ENCODE peak calls at places on chromosomes 11 and 22, in five cellular contexts. R is cardiac fibroblast, S is pancreas, N is brain microvascular endothelial cell, E is coronary artery. U is an unnamed sample.

GRCh38 chr11:85109141-85109540 is 518.0 kb downstream of the DLG2 start:
- DNase-seq in R (no peak), S (no peak), N (no peak), E (no peak), U (no peak)

GRCh38 chr11:2708757-2709281 is 9.0 kb upstream of the KCNQ1OT1 start:
- DNase-seq in R (peak; percentile 81), S (no peak), N (peak; percentile 25), E (no peak), U (no peak)

GRCh38 chr11:63510360-63511130 is 4.7 kb downstream of the LGALS12 start:
- DNase-seq in R (peak; percentile 87), S (no peak), N (no peak), E (no peak), U (peak; percentile 63)

GRCh38 chr11:45934580-45935318 is 12.3 kb downstream of the LARGE2 start:
- DNase-seq in R (no peak), S (peak; percentile 51), N (no peak), E (no peak), U (no peak)

GRCh38 chr11:75429902-75430691 is 2.9 kb downstream of the KLHL35 start:
- DNase-seq in R (peak; percentile 72), S (peak; percentile 63), N (peak; percentile 27), E (no peak), U (peak; percentile 68)

GRCh38 chr22:24553597-24554315 is 1.2 kb downstream of the GUCD1 start:
- DNase-seq in R (no peak), S (peak; percentile 26), N (peak; percentile 7), E (no peak), U (peak; percentile 18)

GRCh38 chr22:26914786-26915185 is 257.4 kb downstream of the MIAT start:
- DNase-seq in R (no peak), S (no peak), N (no peak), E (no peak), U (no peak)

GRCh38 chr11:8329961-8330361 is 66.3 kb upstream of the LMO1 start:
- DNase-seq in R (no peak), S (no peak), N (no peak), E (no peak), U (peak; percentile 48)

GRCh38 chr22:34105461-34106062 is 185.3 kb upstream of the LARGE1 start:
- DNase-seq in R (peak; percentile 1), S (peak; percentile 36), N (no peak), E (no peak), U (peak; percentile 84)

GRCh38 chr11:36684840-36685800 is 87.1 kb upstream of the RAG2 start:
- DNase-seq in R (no peak), S (no peak), N (no peak), E (no peak), U (no peak)

GRCh38 chr22:23697031-23697970 is 6.5 kb downstream of the RGL4 start:
- DNase-seq in R (no peak), S (no peak), N (no peak), E (no peak), U (no peak)

GRCh38 chr22:29061773-29062172 is at the start of gene C22orf31:
- DNase-seq in R (peak; percentile 19), S (no peak), N (no peak), E (no peak), U (no peak)

GRCh38 chr11:117882539-117882938 is 6.1 kb upstream of the FXYD6 start:
- DNase-seq in R (no peak), S (no peak), N (no peak), E (peak; percentile 50), U (no peak)

GRCh38 chr11:110338684-110339083 is 42.3 kb upstream of the RDX start:
- DNase-seq in R (no peak), S (no peak), N (no peak), E (no peak), U (no peak)

GRCh38 chr11:132631956-132632355 is 900.3 kb downstream of the OPCML start:
- DNase-seq in R (peak; percentile 27), S (no peak), N (no peak), E (no peak), U (no peak)

GRCh38 chr22:48365386-48365785 is 1462.3 kb downstream of the BRD1 start:
- DNase-seq in R (no peak), S (no peak), N (no peak), E (peak; percentile 29), U (no peak)

GRCh38 chr22:39368402-39368801 is 18.6 kb downstream of the SYNGR1 start:
- DNase-seq in R (no peak), S (no peak), N (no peak), E (no peak), U (no peak)

GRCh38 chr22:20114506-20115475 is 1.1 kb upstream of the RANBP1 start:
- DNase-seq in R (no peak), S (no peak), N (no peak), E (no peak), U (peak; percentile 11)

GRCh38 chr22:38724176-38724575 is 18.4 kb downstream of the GTPBP1 start:
- DNase-seq in R (no peak), S (no peak), N (no peak), E (no peak), U (no peak)

GRCh38 chr11:22711880-22712279 is 45.5 kb downstream of the GAS2 start:
- DNase-seq in R (no peak), S (no peak), N (no peak), E (no peak), U (no peak)

GRCh38 chr11:36454991-36455611 is 55.0 kb downstream of the TRAF6 start:
- DNase-seq in R (peak; percentile 33), S (no peak), N (peak; percentile 18), E (no peak), U (no peak)

GRCh38 chr22:28398987-28399386 is 280.7 kb downstream of the TTC28 start:
- DNase-seq in R (peak; percentile 65), S (no peak), N (no peak), E (no peak), U (no peak)

GRCh38 chr11:43315966-43316365 is 4.2 kb downstream of the API5 start:
- DNase-seq in R (no peak), S (no peak), N (no peak), E (no peak), U (no peak)

GRCh38 chr22:24601217-24602104 is 1.5 kb upstream of the GGT1 start:
- DNase-seq in R (no peak), S (peak; percentile 88), N (no peak), E (no peak), U (no peak)

GRCh38 chr11:131070365-131070764 is 154.1 kb upstream of the SNX19 start:
- DNase-seq in R (no peak), S (no peak), N (no peak), E (no peak), U (no peak)
- TF ChIP-seq CTCF in R (no peak), S (no peak), N (peak; percentile 40), E (no peak), U (no peak)

GRCh38 chr11:14956111-14956510 is 16.0 kb downstream of the CALCA start:
- DNase-seq in R (no peak), S (no peak), N (no peak), E (no peak), U (no peak)
- TF ChIP-seq CTCF in R (no peak), S (no peak), N (no peak), E (no peak), U (no peak)

GRCh38 chr11:125257185-125257584 is 92.6 kb downstream of the PKNOX2 start:
- DNase-seq in R (no peak), S (no peak), N (no peak), E (no peak), U (peak; percentile 69)
- TF ChIP-seq CTCF in R (peak; percentile 41), S (no peak), N (peak; percentile 63), E (no peak), U (peak; percentile 61)

GRCh38 chr22:33082221-33082620 is 24.0 kb upstream of the SYN3 start:
- DNase-seq in R (no peak), S (no peak), N (no peak), E (no peak), U (no peak)

GRCh38 chr22:33088418-33088817 is 30.2 kb upstream of the SYN3 start:
- DNase-seq in R (no peak), S (no peak), N (no peak), E (no peak), U (no peak)

DNA sequence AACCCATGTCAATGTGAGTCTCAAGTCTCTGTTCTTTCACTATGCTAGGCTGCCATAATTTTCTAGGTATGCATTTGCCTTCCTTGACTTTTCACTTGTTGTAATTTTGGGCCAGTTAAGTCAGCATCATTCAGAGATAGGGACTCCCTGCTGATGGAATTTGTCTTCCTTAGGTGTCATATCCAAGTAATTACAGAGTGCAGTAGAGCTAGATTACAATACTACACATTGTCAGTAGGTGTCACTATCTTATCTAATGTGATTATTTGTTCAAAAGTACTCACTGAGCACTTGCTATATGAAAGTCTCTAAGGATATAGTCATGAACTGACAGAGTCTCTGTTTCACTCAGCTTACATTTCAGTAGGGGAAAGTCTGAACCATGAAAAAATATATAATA is 25.0 kb upstream of the SYN3 start:
- DNase-seq in R (no peak), S (no peak), N (no peak), E (no peak), U (no peak)
- TF ChIP-seq CTCF in R (no peak), S (no peak), N (no peak), E (no peak), U (no peak)

GRCh38 chr11:64869571-64870175 is 8.7 kb downstream of the EHD1 start:
- DNase-seq in R (no peak), S (no peak), N (no peak), E (no peak), U (peak; percentile 71)
- TF ChIP-seq CTCF in R (peak; percentile 44), S (no peak), N (peak; percentile 69), E (no peak), U (peak; percentile 33)

GRCh38 chr11:130533113-130533803 is 84.8 kb downstream of the ADAMTS15 start:
- DNase-seq in R (no peak), S (no peak), N (no peak), E (no peak), U (no peak)

GRCh38 chr11:130528301-130528651 is 79.8 kb downstream of the ADAMTS15 start:
- DNase-seq in R (no peak), S (no peak), N (no peak), E (peak; percentile 70), U (no peak)

GRCh38 chr11:130528862-130529261 is 80.4 kb downstream of the ADAMTS15 start:
- DNase-seq in R (peak; percentile 29), S (no peak), N (no peak), E (peak; percentile 55), U (no peak)

GRCh38 chr11:130533871-130534270 is 85.4 kb downstream of the ADAMTS15 start:
- DNase-seq in R (no peak), S (no peak), N (no peak), E (no peak), U (no peak)

GRCh38 chr11:130531061-130531460 is 82.6 kb downstream of the ADAMTS15 start:
- DNase-seq in R (peak; percentile 36), S (no peak), N (no peak), E (no peak), U (no peak)
- TF ChIP-seq CTCF in R (no peak), S (no peak), N (peak; percentile 22), E (no peak), U (no peak)

DNA sequence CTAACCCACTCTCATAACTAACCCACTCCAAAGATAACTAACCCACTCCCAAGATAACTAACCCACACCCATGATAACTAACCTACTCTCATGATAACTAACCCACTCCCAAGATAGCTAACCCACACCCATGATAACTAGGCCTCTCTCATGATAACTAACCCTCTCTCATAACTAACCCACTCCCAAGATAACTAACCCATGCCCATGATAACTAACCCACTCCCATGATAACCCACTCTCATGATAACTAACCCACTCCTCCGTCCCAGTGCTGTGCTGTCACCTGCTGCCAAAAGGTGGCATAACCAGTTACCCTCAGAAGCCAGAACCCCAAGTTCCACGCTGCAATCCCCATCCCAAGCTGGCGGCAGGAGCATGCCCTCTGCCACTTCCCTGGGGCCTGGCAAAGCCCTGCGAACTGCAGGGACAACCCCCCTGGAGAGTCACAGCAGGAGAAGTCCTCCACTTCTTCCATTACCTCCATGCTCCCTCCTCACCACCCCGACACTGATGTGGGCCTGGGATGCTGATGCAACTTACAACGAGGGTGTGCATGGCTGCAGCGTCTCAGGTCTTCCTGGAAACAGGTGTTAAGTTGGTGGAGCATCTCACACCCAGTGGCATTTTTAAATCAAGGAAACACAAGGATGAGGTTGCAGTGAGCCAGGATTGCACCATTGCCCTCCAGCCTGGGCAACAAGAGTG is 30.8 kb upstream of the CELSR1 start:
- DNase-seq in R (no peak), S (no peak), N (no peak), E (no peak), U (no peak)
- TF ChIP-seq CTCF in R (no peak), S (no peak), N (peak; percentile 17), E (no peak), U (no peak)

U was measured in glutamatergic neuron.